ENCODE peak calls at places on chromosome 7, in eight cellular contexts. M, V, N, C, S, E, G and Y are unnamed samples. For H3K4me1, the result is how much of the 10 kb centered on the place peaks cover.

GRCh38 chr7:78530351-78530750 is 731.8 kb downstream of the PHTF2 start:
- DNase-seq in S (no peak), E (no peak), V (no peak), C (no peak), G (no peak), N (no peak), M (peak), Y (no peak)

GRCh38 chr7:54860003-54860775 is 101.2 kb upstream of the SEC61G start:
- DNase-seq in V (no peak), E (no peak), N (no peak), C (no peak), G (no peak), M (no peak), S (no peak), Y (no peak)

GRCh38 chr7:17407229-17407628 is 108.8 kb downstream of the AHR start:
- DNase-seq in M (no peak), C (no peak), G (no peak), S (no peak), N (no peak), V (no peak), E (no peak), Y (no peak)

GRCh38 chr7:55574062-55574717 is 1.9 kb upstream of the VOPP1 start:
- DNase-seq in C (no peak), V (no peak), S (no peak), G (no peak), M (no peak), N (no peak), E (no peak), Y (no peak)

GRCh38 chr7:71615017-71615416 is 483.1 kb downstream of the GALNT17 start:
- DNase-seq in N (no peak), M (no peak), V (no peak), G (no peak), E (no peak), C (peak), S (no peak), Y (no peak)

GRCh38 chr7:121306565-121306964 is 22.2 kb upstream of the WNT16 start:
- DNase-seq in M (no peak), S (no peak), N (no peak), C (no peak), G (no peak), V (no peak), E (no peak), Y (no peak)

GRCh38 chr7:113143486-113144257 is 25.3 kb upstream of the SMIM30 start:
- DNase-seq in S (no peak), N (no peak), V (no peak), M (no peak), E (no peak), G (peak), C (no peak), Y (no peak)

GRCh38 chr7:1525409-1525808 is 5.1 kb upstream of the MAFK start:
- DNase-seq in G (no peak), M (no peak), V (no peak), S (no peak), N (no peak), E (no peak), C (no peak), Y (no peak)

GRCh38 chr7:84081973-84082522 is 112.5 kb downstream of the SEMA3A start:
- DNase-seq in M (no peak), S (no peak), E (no peak), N (no peak), G (no peak), V (no peak), C (no peak), Y (no peak)

GRCh38 chr7:120550494-120551048 is 277.6 kb downstream of the KCND2 start:
- DNase-seq in E (no peak), S (no peak), V (no peak), N (no peak), M (no peak), G (no peak), C (peak), Y (no peak)

GRCh38 chr7:156148995-156149394 is 336.7 kb upstream of the SHH start:
- DNase-seq in G (no peak), C (no peak), S (no peak), E (no peak), V (no peak), M (no peak), N (no peak), Y (no peak)

GRCh38 chr7:112282476-112283188 is 76.1 kb downstream of the ZNF277 start:
- DNase-seq in E (no peak), V (no peak), G (no peak), C (no peak), S (no peak), M (no peak), N (peak), Y (no peak)

GRCh38 chr7:158266817-158267736 is 320.5 kb downstream of the PTPRN2 start:
- DNase-seq in S (peak), G (no peak), M (no peak), V (no peak), C (no peak), N (peak), E (no peak), Y (peak)

GRCh38 chr7:23239253-23239652 is 7.3 kb upstream of the GPNMB start:
- DNase-seq in G (no peak), N (no peak), E (no peak), M (no peak), C (no peak), S (no peak), V (no peak), Y (no peak)

DNA sequence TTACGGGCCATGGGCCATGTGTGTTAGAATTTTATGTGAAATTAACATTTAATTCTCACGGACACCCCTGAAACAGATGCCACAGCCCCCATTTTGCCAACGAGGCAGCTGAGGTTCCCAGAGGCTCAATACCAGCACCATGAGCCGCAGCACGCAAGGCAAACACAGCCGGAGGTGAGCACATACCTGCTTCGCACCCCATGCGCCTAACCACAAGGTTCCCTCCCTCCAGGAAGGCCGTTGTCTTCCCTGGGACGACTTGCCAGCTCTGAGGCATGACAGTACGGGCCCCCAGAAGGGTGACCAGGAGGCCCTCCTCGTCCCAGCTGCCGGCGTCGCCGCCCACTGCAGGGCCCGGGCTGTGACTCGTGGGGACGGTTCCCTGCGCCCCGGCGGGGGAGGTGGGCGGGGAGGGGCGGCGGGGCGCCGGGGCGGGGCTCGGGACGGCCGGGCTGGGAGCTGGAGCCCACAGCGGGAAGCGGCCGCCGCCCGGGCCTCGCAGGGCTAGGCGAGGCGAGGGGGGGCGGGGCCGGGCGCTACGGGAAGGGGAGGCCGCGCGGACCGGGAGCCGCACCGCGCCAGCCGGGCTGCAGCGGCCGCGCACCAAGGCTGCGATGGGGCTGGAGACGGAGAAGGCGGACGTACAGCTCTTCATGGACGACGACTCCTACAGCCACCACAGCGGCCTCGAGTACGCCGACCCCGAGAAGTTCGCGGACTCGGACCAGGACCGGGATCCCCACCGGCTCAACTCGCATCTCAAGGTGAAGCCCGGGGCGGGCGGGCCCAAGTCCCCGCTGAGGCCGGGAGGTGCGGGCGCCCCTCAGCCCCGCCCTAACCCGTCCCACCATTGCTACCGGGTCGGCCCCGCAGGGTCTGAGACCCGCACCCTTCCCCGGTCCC is at the start of gene CAV2:
- DNase-seq in G (no peak), S (peak), N (peak), M (no peak), V (peak), E (peak), C (peak), Y (peak)
- H3K4me1 ChIP-seq in G (under half), S (under half), N (under half), M (under half), V (under half), E (under half), C (under half), Y (under half)

GRCh38 chr7:36279926-36280315 is 109.7 kb upstream of the ANLN start:
- DNase-seq in E (no peak), S (no peak), N (no peak), M (no peak), C (no peak), G (no peak), V (no peak), Y (peak)

GRCh38 chr7:36278069-36278766 is 111.4 kb upstream of the ANLN start:
- DNase-seq in C (no peak), M (no peak), N (no peak), E (no peak), V (no peak), S (no peak), G (no peak), Y (peak)

GRCh38 chr7:36278767-36279171 is 110.9 kb upstream of the ANLN start:
- DNase-seq in C (peak), S (no peak), V (no peak), M (no peak), G (no peak), E (no peak), N (peak), Y (peak)

GRCh38 chr7:36280840-36281812 is 108.5 kb upstream of the ANLN start:
- DNase-seq in E (peak), M (peak), G (no peak), N (peak), V (peak), S (peak), C (peak), Y (peak)

DNA sequence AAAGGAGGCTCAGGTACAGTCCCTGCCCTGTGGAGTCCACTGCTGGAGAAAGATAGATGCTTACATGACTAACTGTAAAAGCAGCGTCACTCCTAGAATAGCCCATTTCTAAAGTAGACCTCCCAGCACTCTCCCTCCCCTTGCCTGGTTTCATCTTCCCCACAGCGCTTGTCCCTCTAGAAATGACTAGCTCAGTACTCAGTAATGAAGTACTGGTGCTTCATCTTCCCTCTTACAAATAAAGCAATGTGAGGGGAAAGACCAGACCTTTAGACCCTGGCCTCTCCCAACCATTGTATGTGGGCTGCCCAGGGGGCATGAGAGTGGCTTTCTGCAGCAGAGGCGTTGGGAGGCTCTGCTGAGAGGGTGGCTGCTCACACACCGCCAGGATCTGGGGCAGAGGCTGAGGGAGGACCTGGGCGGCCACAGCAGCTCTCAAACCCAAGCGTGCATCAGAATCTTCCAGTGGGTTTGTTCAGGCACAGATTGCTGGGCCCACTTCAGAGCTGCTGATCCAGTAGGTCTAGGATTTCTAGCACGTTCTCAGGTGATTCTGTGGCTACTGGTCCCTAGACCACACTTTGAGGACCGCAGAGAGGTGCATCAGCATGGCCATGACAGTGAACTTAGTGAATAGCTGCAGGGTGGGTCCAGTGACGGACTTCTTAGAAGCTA is 110.3 kb upstream of the ANLN start:
- DNase-seq in E (no peak), N (no peak), M (no peak), S (no peak), V (peak), G (no peak), C (no peak), Y (peak)
- H3K27ac ChIP-seq in E (no peak), N (peak), M (peak), S (peak), V (peak), G (no peak), C (no peak), Y (peak)

GRCh38 chr7:115672024-115672423 is 358.5 kb downstream of the TFEC start:
- DNase-seq in E (no peak), M (no peak), C (no peak), N (no peak), V (no peak), G (no peak), S (no peak), Y (no peak)
- TF ChIP-seq POLR2AphosphoS5 in E (no peak), M (no peak), C (no peak), N (no peak), V (no peak), G (no peak), S (no peak), Y (no peak)

GRCh38 chr7:4738711-4739527 is 36.5 kb upstream of the AP5Z1 start:
- DNase-seq in C (peak), M (peak), G (no peak), V (no peak), E (peak), N (no peak), S (peak), Y (peak)
- H3K4me1 ChIP-seq in C (under half), M (under half), G (under half), V (under half), E (under half), N (under half), S (under half), Y (half or more)

DNA sequence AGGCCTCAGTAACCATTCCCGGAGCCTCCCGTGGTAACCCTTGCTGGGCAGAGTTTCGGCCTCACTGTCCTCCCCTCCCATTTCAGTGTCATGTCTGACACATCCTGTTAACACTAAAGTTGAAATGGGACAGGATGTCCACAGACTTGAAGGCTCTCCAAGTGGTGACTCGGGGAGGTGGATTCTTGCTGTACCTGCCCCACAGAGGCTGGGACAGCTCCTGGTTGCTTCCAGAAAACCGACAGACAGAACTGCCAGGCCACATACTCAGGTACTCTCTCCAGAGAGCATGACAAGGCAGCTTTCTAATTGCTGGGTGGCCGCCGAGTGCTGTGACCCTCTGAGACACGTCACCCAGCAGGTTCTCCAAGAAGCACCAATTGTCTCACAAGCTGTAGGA is 17.9 kb upstream of the CYTH3 start:
- DNase-seq in V (no peak), N (no peak), S (no peak), C (no peak), M (no peak), E (no peak), G (no peak), Y (no peak)
- H3K27ac ChIP-seq in V (no peak), N (no peak), S (no peak), C (no peak), M (no peak), E (peak), G (no peak), Y (no peak)

GRCh38 chr7:33928986-33929385 is 23.6 kb downstream of the BMPER start:
- DNase-seq in S (no peak), G (no peak), E (no peak), C (no peak), V (no peak), M (no peak), N (no peak), Y (no peak)
- TF ChIP-seq POLR2AphosphoS5 in S (no peak), G (no peak), E (no peak), C (no peak), V (no peak), M (no peak), N (no peak), Y (no peak)